ENCODE peak calls at places on chromosome 21, in nine cellular contexts. K is AG08395, B is GM19239, H is Calu3, P is Right ventricle myocardium superior, X is tibial artery, E is sigmoid colon, U is hypothalamus, C is ACHN. G is an unnamed sample.

GRCh38 chr21:34352556-34352955 is 11.2 kb upstream of the KCNE2 start:
- DNase-seq in U (no peak), H (no peak), K (no peak), P (no peak), B (no peak), X (no peak), C (no peak), E (no peak), G (no peak)

GRCh38 chr21:45410865-45411809 is 6.2 kb downstream of the COL18A1 start:
- DNase-seq in B (no peak), C (no peak), K (no peak), E (peak), X (peak), U (no peak), H (no peak), P (peak), G (no peak)

GRCh38 chr21:38534591-38534990 is 36.3 kb upstream of the ERG start:
- DNase-seq in E (no peak), K (no peak), B (no peak), X (no peak), C (no peak), H (no peak), U (no peak), P (no peak), G (no peak)

GRCh38 chr21:45525910-45526306 is 16.3 kb downstream of the SLC19A1 start:
- DNase-seq in B (no peak), C (no peak), H (no peak), P (peak), X (peak), E (peak), U (no peak), K (no peak), G (no peak)

GRCh38 chr21:26469789-26470188 is 103.3 kb downstream of the CYYR1 start:
- DNase-seq in P (no peak), K (peak), U (no peak), E (no peak), B (no peak), X (no peak), C (no peak), H (no peak), G (no peak)

GRCh38 chr21:42234464-42235241 is 15.7 kb downstream of the ABCG1 start:
- DNase-seq in E (peak), H (peak), K (peak), C (peak), B (peak), X (peak), P (peak), U (peak), G (peak)

GRCh38 chr21:33643658-33644311 is 1.5 kb downstream of the ITSN1 start:
- DNase-seq in C (peak), H (no peak), E (no peak), P (no peak), B (no peak), X (no peak), U (no peak), K (peak), G (peak)

GRCh38 chr21:37365657-37366487 is 701 bp upstream of the DYRK1A start:
- DNase-seq in B (no peak), X (peak), E (peak), K (peak), C (peak), P (peak), U (peak), H (peak), G (peak)

GRCh38 chr21:44299458-44300261 is at the start of gene PFKL:
- DNase-seq in U (peak), E (peak), B (peak), X (peak), C (peak), H (peak), P (peak), K (peak), G (peak)

GRCh38 chr21:46152939-46153258 is 2.5 kb downstream of the FTCD start:
- DNase-seq in P (peak), K (no peak), U (no peak), E (peak), B (no peak), H (no peak), C (no peak), X (peak), G (no peak)

GRCh38 chr21:25457411-25457810 is 149.9 kb downstream of the MRPL39 start:
- DNase-seq in K (peak), C (peak), U (no peak), B (no peak), X (no peak), E (no peak), H (no peak), P (no peak), G (no peak)

GRCh38 chr21:35212393-35213127 is 163.5 kb upstream of the RUNX1 start:
- DNase-seq in C (no peak), H (no peak), X (no peak), B (no peak), E (no peak), U (no peak), K (no peak), P (no peak), G (no peak)

GRCh38 chr21:38267991-38268858 is 11.4 kb downstream of the KCNJ15 start:
- DNase-seq in P (no peak), X (no peak), U (no peak), E (no peak), K (peak), H (no peak), C (no peak), B (no peak), G (no peak)

GRCh38 chr21:28439852-28440251 is 552.8 kb downstream of the LTN1 start:
- DNase-seq in C (no peak), H (no peak), P (no peak), X (no peak), B (no peak), K (no peak), E (no peak), U (no peak), G (no peak)

GRCh38 chr21:29053656-29054055 is 19.8 kb downstream of the CCT8 start:
- DNase-seq in B (no peak), X (no peak), K (no peak), U (no peak), E (no peak), C (no peak), P (no peak), H (no peak), G (no peak)

GRCh38 chr21:26840206-26840605 is 5.0 kb downstream of the ADAMTS1 start:
- DNase-seq in H (no peak), P (no peak), K (no peak), E (no peak), C (no peak), B (no peak), U (no peak), X (no peak), G (no peak)

GRCh38 chr21:33384851-33385331 is 18.3 kb upstream of the IFNGR2 start:
- DNase-seq in B (no peak), U (no peak), E (no peak), X (no peak), C (no peak), H (no peak), K (no peak), P (no peak), G (no peak)

GRCh38 chr21:44423312-44423821 is 31.9 kb upstream of the LRRC3 start:
- DNase-seq in P (peak), U (no peak), B (no peak), K (no peak), H (no peak), E (peak), X (peak), C (no peak), G (no peak)

GRCh38 chr21:33059319-33059894 is 10.5 kb upstream of the OLIG1 start:
- DNase-seq in X (no peak), P (peak), U (no peak), C (no peak), H (no peak), K (no peak), B (no peak), E (no peak), G (no peak)

GRCh38 chr21:35792569-35792968 is 267.8 kb downstream of the SETD4 start:
- DNase-seq in C (no peak), P (no peak), X (no peak), U (no peak), H (no peak), B (no peak), E (no peak), K (no peak), G (no peak)

GRCh38 chr21:46098303-46099141 is 610 bp downstream of the COL6A2 start:
- DNase-seq in P (peak), X (peak), K (peak), C (no peak), E (peak), H (no peak), U (no peak), B (peak), G (no peak)

GRCh38 chr21:45254557-45254930 is 33.2 kb downstream of the POFUT2 start:
- DNase-seq in X (no peak), H (no peak), P (no peak), U (no peak), B (no peak), K (no peak), E (no peak), C (no peak), G (no peak)

GRCh38 chr21:42164064-42164789 is 54.7 kb upstream of the ABCG1 start:
- DNase-seq in X (no peak), H (peak), C (peak), U (peak), E (peak), P (peak), K (no peak), B (peak), G (no peak)

GRCh38 chr21:34261841-34262832 is 101.7 kb upstream of the KCNE2 start:
- DNase-seq in E (no peak), B (no peak), X (no peak), P (no peak), K (no peak), U (no peak), C (no peak), H (no peak), G (no peak)

GRCh38 chr21:26732442-26733221 is 112.6 kb downstream of the ADAMTS1 start:
- DNase-seq in K (peak), B (no peak), E (no peak), P (peak), H (peak), X (no peak), U (peak), C (peak), G (peak)

GRCh38 chr21:45865106-45865835 is 116.3 kb upstream of the COL6A1 start:
- DNase-seq in B (no peak), P (no peak), U (no peak), K (peak), E (no peak), C (no peak), H (no peak), X (no peak), G (no peak)

GRCh38 chr21:38945536-38946245 is 140.0 kb downstream of the ETS2 start:
- DNase-seq in P (no peak), K (no peak), X (no peak), C (no peak), B (no peak), U (no peak), E (no peak), H (no peak), G (no peak)

GRCh38 chr21:36509966-36510742 is 30.2 kb upstream of the CLDN14 start:
- DNase-seq in U (no peak), E (no peak), H (peak), B (no peak), P (no peak), K (no peak), C (no peak), X (no peak), G (no peak)